ENCODE peak calls at places on chromosomes 12 and 14, in six cellular contexts. L, D, Q, P, I and U are unnamed samples.

GRCh38 chr12:70584332-70584731 is 52.9 kb downstream of the PTPRB start:
- DNase-seq in P (no peak), L (no peak), I (no peak), D (no peak), Q (no peak), U (no peak)

GRCh38 chr12:103840399-103840880 is 594 bp downstream of the NT5DC3 start:
- DNase-seq in D (peak), L (peak), I (no peak), P (peak), Q (no peak), U (peak)

GRCh38 chr12:98002887-98003493 is 512.4 kb upstream of the TMPO start:
- DNase-seq in D (no peak), P (peak), I (peak), L (peak), Q (peak), U (peak)

GRCh38 chr12:62660763-62661162 is 194.1 kb downstream of the MON2 start:
- DNase-seq in D (no peak), Q (no peak), P (peak), L (peak), I (no peak), U (peak)

GRCh38 chr12:57992001-57992400 is 50.6 kb downstream of the ATP23 start:
- DNase-seq in Q (no peak), P (no peak), D (no peak), I (no peak), L (no peak), U (no peak)

GRCh38 chr14:65193891-65194290 is 91.6 kb upstream of the MAX start:
- DNase-seq in L (no peak), Q (no peak), P (no peak), I (no peak), D (no peak), U (no peak)

GRCh38 chr12:53777936-53778644 is 26.3 kb upstream of the CISTR start:
- DNase-seq in Q (no peak), D (no peak), I (no peak), P (no peak), L (no peak), U (no peak)

GRCh38 chr14:26401170-26401968 is 196.5 kb downstream of the NOVA1 start:
- DNase-seq in D (no peak), P (no peak), I (no peak), Q (no peak), L (no peak), U (no peak)

GRCh38 chr12:115507951-115508722 is 769.4 kb downstream of the MED13L start:
- DNase-seq in I (peak), L (no peak), P (no peak), D (no peak), Q (no peak), U (no peak)

GRCh38 chr12:130650131-130650530 is 66.0 kb downstream of the RIMBP2 start:
- DNase-seq in P (no peak), Q (no peak), I (no peak), L (no peak), D (no peak), U (no peak)

DNA sequence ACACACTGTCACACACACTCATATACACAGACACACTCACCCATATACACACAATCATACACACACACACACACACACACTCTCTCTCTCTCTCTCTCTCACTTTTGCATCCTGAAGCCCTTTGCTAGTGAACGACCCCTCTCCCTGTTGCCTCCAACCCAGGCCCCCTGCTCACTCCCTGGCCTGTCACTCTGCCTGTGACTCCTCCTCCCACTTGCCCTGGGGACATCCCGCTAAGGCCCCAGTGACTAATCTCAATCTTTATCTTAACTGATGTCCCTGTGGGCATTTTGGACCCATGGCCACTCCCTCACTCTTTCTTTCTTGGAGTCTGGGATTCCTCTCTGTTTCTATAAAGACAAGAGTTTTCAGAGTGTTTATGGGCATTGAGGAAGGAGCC is 10.9 kb upstream of the DLK1 start:
- DNase-seq in Q (no peak), L (peak), I (no peak), D (no peak), P (no peak), U (no peak)
- H3K27ac ChIP-seq in Q (no peak), L (no peak), I (no peak), D (no peak), P (no peak), U (no peak)

DNA sequence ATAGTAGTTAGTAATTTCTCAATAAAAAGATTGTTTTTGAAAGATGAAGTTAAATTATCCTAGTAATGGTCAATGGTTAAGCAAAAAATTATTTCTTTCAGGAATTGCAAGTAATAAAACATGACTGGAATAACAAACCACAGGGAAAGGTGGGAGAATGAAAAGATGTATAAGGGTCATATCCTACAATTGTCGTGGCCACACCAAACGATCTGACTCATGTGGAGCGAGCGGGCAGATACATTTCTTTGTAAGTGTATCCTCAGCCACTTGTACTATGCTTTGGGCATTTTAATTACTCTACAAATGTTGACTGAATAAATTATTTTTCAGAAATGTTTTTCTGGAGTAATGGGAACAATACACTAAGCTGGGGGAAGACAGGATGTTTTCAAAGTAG is 45.5 kb downstream of the ACSM4 start:
- DNase-seq in Q (no peak), D (no peak), P (no peak), I (no peak), L (no peak), U (no peak)
- TF ChIP-seq CTCF in Q (no peak), D (no peak), P (no peak), I (no peak), L (no peak), U (no peak)

GRCh38 chr14:24187538-24187915 is 1.1 kb downstream of the IPO4 start:
- DNase-seq in P (no peak), D (no peak), Q (no peak), L (no peak), I (no peak), U (no peak)
- H3K27ac ChIP-seq in P (no peak), D (no peak), Q (peak), L (no peak), I (no peak), U (peak)

DNA sequence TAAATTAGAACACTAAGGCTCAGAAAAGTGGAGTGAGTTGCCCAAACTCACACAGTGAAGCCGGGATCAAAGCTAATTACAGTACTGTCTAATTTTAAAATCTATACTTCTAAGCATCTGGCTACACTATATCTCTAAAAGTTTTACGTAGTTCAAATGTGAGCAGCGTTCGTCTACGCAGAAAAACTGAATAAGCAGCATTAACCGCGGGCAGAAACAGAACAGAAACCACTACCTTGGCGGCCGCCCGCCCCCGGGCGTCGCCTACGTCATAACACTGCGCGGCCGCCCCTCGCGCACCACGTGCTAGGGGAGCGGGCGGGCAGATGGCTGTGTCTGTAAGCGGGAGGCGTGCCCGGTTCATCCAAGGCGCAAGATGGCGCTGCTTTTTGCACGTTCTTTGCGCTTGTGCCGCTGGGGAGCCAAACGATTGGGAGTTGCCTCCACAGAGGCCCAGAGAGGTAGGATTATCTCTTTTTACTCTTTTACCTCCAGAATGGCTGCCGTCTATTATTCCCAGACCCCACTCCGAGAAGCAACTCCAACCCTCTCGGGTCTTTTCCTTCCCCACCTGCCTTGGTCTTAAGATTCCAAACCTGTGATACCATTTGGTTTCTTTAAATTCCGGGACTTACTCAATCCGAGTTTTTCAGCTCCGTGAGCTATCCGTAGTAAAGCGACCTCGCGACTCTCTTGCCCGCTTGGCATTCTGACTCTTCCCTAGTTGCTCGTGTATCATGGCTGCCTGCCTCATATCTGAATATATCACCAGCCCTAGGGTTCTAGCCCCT is at the start of gene SPRYD4:
- DNase-seq in L (peak), P (peak), D (peak), Q (peak), I (peak), U (peak)
- TF ChIP-seq CTCF in L (peak), P (no peak), D (peak), Q (peak), I (peak), U (peak)

DNA sequence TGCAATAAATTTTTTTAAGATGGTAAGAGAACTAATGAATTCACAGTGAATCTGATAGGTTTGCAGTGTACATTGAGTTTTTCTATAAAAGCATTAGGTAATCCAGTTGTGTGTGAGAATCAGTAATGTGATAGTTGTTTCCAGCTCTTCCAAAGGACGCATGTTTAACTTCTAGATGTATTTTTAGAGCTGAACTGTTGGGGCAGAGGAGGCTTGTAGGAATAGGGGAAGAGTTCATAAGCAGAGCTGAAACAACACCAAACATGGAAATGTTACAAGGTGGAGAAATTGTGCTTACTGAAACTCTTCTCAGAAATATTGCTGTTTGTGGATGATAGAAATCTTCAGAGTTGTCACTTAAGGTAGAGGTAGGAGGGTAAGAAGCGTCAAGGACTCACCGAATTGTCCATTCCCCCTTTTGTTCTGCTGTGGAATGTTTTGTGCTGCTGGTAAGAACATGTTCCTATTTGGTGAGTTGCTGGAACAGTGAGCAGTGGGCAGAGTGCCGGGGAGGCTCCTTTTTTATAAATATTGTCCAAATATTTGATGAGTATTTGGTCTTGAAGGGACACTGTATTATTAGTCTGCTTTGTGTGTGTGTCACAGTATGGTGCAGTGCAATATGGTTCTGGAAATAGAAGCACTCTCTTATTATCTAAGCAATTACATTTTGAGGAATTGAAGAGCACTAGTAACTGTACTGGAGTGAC is 76.7 kb downstream of the ANO6 start:
- DNase-seq in L (no peak), P (no peak), Q (no peak), D (no peak), I (no peak), U (no peak)
- H3K27ac ChIP-seq in L (no peak), P (no peak), Q (no peak), D (no peak), I (no peak), U (no peak)

DNA sequence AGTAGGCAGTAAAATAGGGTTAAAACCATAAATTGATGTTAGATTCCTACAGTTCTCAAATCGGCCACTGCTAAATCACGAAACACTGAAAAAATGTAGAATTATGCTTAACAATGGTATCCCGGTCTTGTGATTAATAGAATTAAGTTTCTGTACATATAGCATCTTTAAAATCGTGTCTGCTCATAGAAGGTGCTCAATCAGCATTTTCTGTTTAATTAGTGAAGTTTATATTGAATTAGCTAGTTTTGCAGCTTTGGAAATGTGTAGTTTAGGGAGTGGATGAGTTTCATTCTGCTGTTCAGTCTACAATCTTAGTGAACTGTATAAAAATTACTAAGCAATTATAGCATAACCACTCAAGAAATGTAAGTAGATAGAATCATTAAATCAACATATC is 1075.8 kb upstream of the FLRT2 start:
- DNase-seq in D (no peak), P (no peak), I (no peak), Q (no peak), L (no peak), U (no peak)
- TF ChIP-seq CTCF in D (no peak), P (no peak), I (no peak), Q (no peak), L (no peak), U (no peak)

DNA sequence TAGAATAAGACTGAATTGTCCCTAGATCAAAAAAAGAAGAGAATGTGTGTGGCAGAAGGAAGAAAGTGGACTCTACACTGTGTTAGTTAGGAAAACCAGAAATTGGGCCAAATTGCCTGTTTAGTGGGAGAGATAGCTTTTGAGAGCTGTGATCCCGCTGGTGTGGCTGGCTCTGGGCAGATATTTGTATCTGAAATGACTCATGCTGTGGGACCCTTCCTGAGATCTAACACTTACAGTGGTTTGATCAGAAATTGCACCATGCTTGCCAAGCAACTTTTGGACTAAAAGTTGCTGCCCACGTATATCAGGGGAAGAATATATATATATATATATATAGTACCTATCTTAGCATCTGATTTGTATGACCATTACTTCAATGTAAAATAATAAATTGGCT is 27.7 kb downstream of the TECPR2 start:
- DNase-seq in I (no peak), P (peak), L (no peak), D (no peak), Q (no peak), U (no peak)
- H3K27ac ChIP-seq in I (no peak), P (no peak), L (no peak), D (no peak), Q (no peak), U (no peak)